ENCODE peak calls at places on chromosomes 16 and 17, in four cellular contexts. One of them, this sample, is unnamed.

GRCh38 chr16:75193265-75193650 is 13.7 kb downstream of the CTRB2 start:
- DNase-seq in prostate gland: no peak
- DNase-seq in OCI-LY7: no peak
- DNase-seq in naive B cell: no peak
- DNase-seq in this sample: no peak

GRCh38 chr16:66274335-66275110 is 92.0 kb upstream of the CDH5 start:
- DNase-seq in prostate gland: no peak
- DNase-seq in OCI-LY7: peak
- DNase-seq in naive B cell: no peak
- DNase-seq in this sample: peak

GRCh38 chr16:79146-80054 is 1.4 kb downstream of the MPG start:
- DNase-seq in prostate gland: no peak
- DNase-seq in OCI-LY7: no peak
- DNase-seq in naive B cell: no peak
- DNase-seq in this sample: no peak

GRCh38 chr17:51119415-51120356 is 982 bp downstream of the SPAG9 start:
- DNase-seq in prostate gland: peak
- DNase-seq in OCI-LY7: peak
- DNase-seq in naive B cell: peak
- DNase-seq in this sample: peak

GRCh38 chr16:28288117-28288516 is 4.2 kb upstream of the SBK1 start:
- DNase-seq in prostate gland: no peak
- DNase-seq in OCI-LY7: no peak
- DNase-seq in naive B cell: no peak
- DNase-seq in this sample: no peak

GRCh38 chr17:74296548-74296936 is 22.5 kb downstream of the DNAI2 start:
- DNase-seq in prostate gland: peak
- DNase-seq in OCI-LY7: peak
- DNase-seq in naive B cell: no peak
- DNase-seq in this sample: peak

GRCh38 chr17:43645765-43646481 is 15.8 kb downstream of the MEOX1 start:
- DNase-seq in prostate gland: no peak
- DNase-seq in OCI-LY7: no peak
- DNase-seq in naive B cell: no peak
- DNase-seq in this sample: no peak

GRCh38 chr17:74185786-74186185 is 17.7 kb upstream of the RPL38 start:
- DNase-seq in prostate gland: no peak
- DNase-seq in OCI-LY7: no peak
- DNase-seq in naive B cell: no peak
- DNase-seq in this sample: no peak

GRCh38 chr17:41404024-41404651 is 6.7 kb upstream of the KRT31 start:
- DNase-seq in prostate gland: no peak
- DNase-seq in OCI-LY7: no peak
- DNase-seq in naive B cell: no peak
- DNase-seq in this sample: peak

GRCh38 chr16:67708368-67708771 is 10.7 kb downstream of the GFOD2 start:
- DNase-seq in prostate gland: no peak
- DNase-seq in OCI-LY7: no peak
- DNase-seq in naive B cell: no peak
- DNase-seq in this sample: no peak

GRCh38 chr17:9115446-9116265 is 94.3 kb downstream of the NTN1 start:
- DNase-seq in prostate gland: peak
- DNase-seq in OCI-LY7: no peak
- DNase-seq in naive B cell: no peak
- DNase-seq in this sample: peak

GRCh38 chr17:29570521-29570920 is 2.0 kb downstream of the TP53I13 start:
- DNase-seq in prostate gland: no peak
- DNase-seq in OCI-LY7: no peak
- DNase-seq in naive B cell: no peak
- DNase-seq in this sample: no peak

GRCh38 chr16:11903906-11904305 is 11.8 kb downstream of the GSPT1 start:
- DNase-seq in prostate gland: no peak
- DNase-seq in OCI-LY7: no peak
- DNase-seq in naive B cell: no peak
- DNase-seq in this sample: no peak

GRCh38 chr16:69916445-69916844 is 34.7 kb upstream of the CLEC18A start:
- DNase-seq in prostate gland: no peak
- DNase-seq in OCI-LY7: no peak
- DNase-seq in naive B cell: no peak
- DNase-seq in this sample: no peak

GRCh38 chr17:69651921-69652320 is 237.4 kb downstream of the MAP2K6 start:
- DNase-seq in prostate gland: no peak
- DNase-seq in OCI-LY7: no peak
- DNase-seq in naive B cell: no peak
- DNase-seq in this sample: no peak

GRCh38 chr17:47781397-47781796 is 40.2 kb downstream of the OSBPL7 start:
- DNase-seq in prostate gland: no peak
- DNase-seq in OCI-LY7: no peak
- DNase-seq in naive B cell: no peak
- DNase-seq in this sample: no peak

GRCh38 chr16:78775161-78775561 is 675.7 kb downstream of the WWOX start:
- DNase-seq in prostate gland: no peak
- DNase-seq in OCI-LY7: no peak
- DNase-seq in naive B cell: no peak
- DNase-seq in this sample: no peak

GRCh38 chr16:66146689-66147330 is 219.7 kb upstream of the CDH5 start:
- DNase-seq in prostate gland: no peak
- DNase-seq in OCI-LY7: no peak
- DNase-seq in naive B cell: no peak
- DNase-seq in this sample: no peak

GRCh38 chr16:138049-138417 is 440 bp downstream of the NPRL3 start:
- DNase-seq in prostate gland: no peak
- DNase-seq in OCI-LY7: peak
- DNase-seq in naive B cell: peak
- DNase-seq in this sample: peak

GRCh38 chr17:26809033-26809432 is 484.9 kb upstream of the WSB1 start:
- DNase-seq in prostate gland: no peak
- DNase-seq in OCI-LY7: no peak
- DNase-seq in naive B cell: no peak
- DNase-seq in this sample: no peak

GRCh38 chr17:76527430-76528111 is 9.9 kb downstream of the CYGB start:
- DNase-seq in prostate gland: no peak
- DNase-seq in OCI-LY7: peak
- DNase-seq in naive B cell: peak
- DNase-seq in this sample: no peak

GRCh38 chr16:21274172-21274726 is 3.8 kb downstream of the CRYM start:
- DNase-seq in prostate gland: no peak
- DNase-seq in OCI-LY7: no peak
- DNase-seq in naive B cell: no peak
- DNase-seq in this sample: no peak

GRCh38 chr16:64311241-64311640 is 810.6 kb downstream of the CDH11 start:
- DNase-seq in prostate gland: no peak
- DNase-seq in OCI-LY7: no peak
- DNase-seq in naive B cell: no peak
- DNase-seq in this sample: no peak

GRCh38 chr17:39674702-39675389 is 6.6 kb downstream of the PNMT start:
- DNase-seq in prostate gland: peak
- DNase-seq in OCI-LY7: peak
- DNase-seq in naive B cell: peak
- DNase-seq in this sample: no peak

GRCh38 chr16:84759061-84759460 is 59.3 kb downstream of the USP10 start:
- DNase-seq in prostate gland: no peak
- DNase-seq in OCI-LY7: no peak
- DNase-seq in naive B cell: no peak
- DNase-seq in this sample: no peak

GRCh38 chr17:81386646-81387234 is 8.5 kb upstream of the BAHCC1 start:
- DNase-seq in prostate gland: no peak
- DNase-seq in OCI-LY7: no peak
- DNase-seq in naive B cell: no peak
- DNase-seq in this sample: no peak

GRCh38 chr16:4700380-4700996 is 7.1 kb downstream of the NUDT16L1 start:
- DNase-seq in prostate gland: no peak
- DNase-seq in OCI-LY7: no peak
- DNase-seq in naive B cell: no peak
- DNase-seq in this sample: no peak

GRCh38 chr16:89581045-89581695 is 5.6 kb downstream of the CPNE7 start:
- DNase-seq in prostate gland: no peak
- DNase-seq in OCI-LY7: no peak
- DNase-seq in naive B cell: no peak
- DNase-seq in this sample: no peak